ENCODE peak calls at places on chromosomes 16 and 17, in five cellular contexts. One of them, this sample, is unnamed.
A peak's percentile ranks its signal among the peaks of the same experiment; 100 is the strongest.

GRCh38 chr17:19650826-19651225 is 2.3 kb downstream of the ALDH3A2 start:
- DNase-seq in tibial artery: no peak
- DNase-seq in CD8-positive, alpha-beta memory T cell: no peak
- DNase-seq in right cardiac atrium: no peak
- DNase-seq in thoracic aorta: no peak
- DNase-seq in this sample: no peak

GRCh38 chr16:769201-769769 is 8.8 kb downstream of the MSLN start:
- DNase-seq in tibial artery: no peak
- DNase-seq in CD8-positive, alpha-beta memory T cell: no peak
- DNase-seq in right cardiac atrium: no peak
- DNase-seq in thoracic aorta: no peak
- DNase-seq in this sample: no peak

GRCh38 chr17:70184207-70184606 is 14.9 kb downstream of the KCNJ2 start:
- DNase-seq in tibial artery: no peak
- DNase-seq in CD8-positive, alpha-beta memory T cell: no peak
- DNase-seq in right cardiac atrium: no peak
- DNase-seq in thoracic aorta: no peak
- DNase-seq in this sample: no peak

GRCh38 chr17:67554634-67555033 is 163.1 kb upstream of the NOL11 start:
- DNase-seq in tibial artery: no peak
- DNase-seq in CD8-positive, alpha-beta memory T cell: no peak
- DNase-seq in right cardiac atrium: no peak
- DNase-seq in thoracic aorta: no peak
- DNase-seq in this sample: no peak

GRCh38 chr17:5200360-5200759 is 8.7 kb upstream of the ZNF594 start:
- DNase-seq in tibial artery: no peak
- DNase-seq in CD8-positive, alpha-beta memory T cell: no peak
- DNase-seq in right cardiac atrium: no peak
- DNase-seq in thoracic aorta: no peak
- DNase-seq in this sample: no peak

GRCh38 chr17:82802141-82802540 is 37.7 kb downstream of the ZNF750 start:
- DNase-seq in tibial artery: no peak
- DNase-seq in CD8-positive, alpha-beta memory T cell: no peak
- DNase-seq in right cardiac atrium: no peak
- DNase-seq in thoracic aorta: no peak
- DNase-seq in this sample: no peak

GRCh38 chr16:85249830-85250455 is 137.7 kb upstream of the CIBAR2 start:
- DNase-seq in tibial artery: no peak
- DNase-seq in CD8-positive, alpha-beta memory T cell: no peak
- DNase-seq in right cardiac atrium: no peak
- DNase-seq in thoracic aorta: no peak
- DNase-seq in this sample: no peak

GRCh38 chr17:549197-550040 is 165.2 kb downstream of the VPS53 start:
- DNase-seq in tibial artery: no peak
- DNase-seq in CD8-positive, alpha-beta memory T cell: no peak
- DNase-seq in right cardiac atrium: no peak
- DNase-seq in thoracic aorta: no peak
- DNase-seq in this sample: no peak

DNA sequence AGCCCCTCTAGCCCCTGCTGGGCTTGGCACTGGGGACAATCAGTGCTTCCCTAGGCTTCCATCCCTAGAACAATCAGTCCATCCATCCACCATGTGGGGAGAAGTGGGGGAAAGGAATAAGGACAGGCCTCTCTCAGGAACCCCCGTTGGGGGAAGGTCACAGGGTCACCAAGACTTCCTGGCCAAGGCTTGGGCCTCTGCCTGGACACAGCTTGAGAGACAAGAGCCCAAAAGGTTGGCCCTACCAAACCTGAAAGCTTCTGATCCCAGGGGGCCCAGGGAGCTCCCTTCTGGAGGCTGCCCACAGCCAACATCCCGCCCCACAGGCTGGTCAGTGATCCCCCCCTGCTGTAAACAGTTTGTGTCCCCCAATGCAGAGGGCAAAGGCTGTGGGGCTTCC is 16.2 kb upstream of the MTMR4 start:
- DNase-seq in tibial artery: no peak
- DNase-seq in CD8-positive, alpha-beta memory T cell: no peak
- DNase-seq in right cardiac atrium: no peak
- DNase-seq in thoracic aorta: no peak
- DNase-seq in this sample: no peak
- H3K4me3 ChIP-seq in tibial artery: peak overlapping the region; percentile 67
- H3K4me3 ChIP-seq in CD8-positive, alpha-beta memory T cell: no peak overlapping the region
- H3K4me3 ChIP-seq in right cardiac atrium: no peak overlapping the region
- H3K4me3 ChIP-seq in thoracic aorta: peak overlapping the region; percentile 80
- H3K4me3 ChIP-seq in this sample: no peak overlapping the region

DNA sequence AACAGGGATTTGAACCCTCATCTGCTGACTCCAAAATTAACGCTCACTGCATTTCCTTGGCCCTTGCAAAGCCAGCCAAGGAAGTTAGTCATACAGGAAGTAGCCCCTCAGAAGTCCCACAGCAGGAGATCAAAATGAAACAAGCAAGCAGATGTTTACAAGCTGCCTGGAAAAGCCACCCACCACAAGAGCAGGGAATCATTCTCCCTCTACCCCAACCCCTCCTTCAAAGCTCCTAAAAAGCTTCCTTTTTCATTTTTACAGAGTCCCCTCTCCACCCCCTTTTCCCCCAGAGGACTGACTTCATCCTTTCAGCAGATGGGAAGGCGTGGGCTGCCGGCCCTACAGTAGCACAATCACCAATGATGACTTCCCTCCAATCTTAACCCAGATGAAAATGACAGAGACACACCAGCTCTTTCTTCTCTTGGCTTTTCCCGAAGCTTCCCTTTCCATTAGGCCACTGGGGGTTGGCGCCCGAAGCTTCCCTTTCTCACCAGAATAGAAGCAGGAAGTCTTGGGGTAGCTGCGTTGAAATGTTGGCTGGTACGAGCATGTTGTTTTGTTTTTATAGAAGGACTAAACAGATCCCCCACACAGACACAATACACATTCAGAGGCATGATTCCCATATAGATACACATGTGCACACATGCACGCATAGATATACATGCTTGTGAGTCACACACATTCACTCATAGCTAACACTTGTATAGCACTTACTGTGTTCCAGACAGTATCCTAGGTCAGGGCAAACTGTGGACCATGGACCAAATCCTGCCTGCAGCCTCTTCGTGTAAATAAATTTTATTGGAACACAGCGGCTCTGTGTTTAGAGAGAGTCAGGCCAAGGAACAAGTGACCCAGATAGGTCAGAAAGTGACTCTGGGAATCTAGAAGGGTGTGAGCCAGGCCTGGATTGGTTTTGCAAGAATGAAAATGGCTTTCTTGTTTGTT is 17.4 kb downstream of the ITPRIPL2 start:
- DNase-seq in tibial artery: peak; percentile 56
- DNase-seq in CD8-positive, alpha-beta memory T cell: no peak
- DNase-seq in right cardiac atrium: peak; percentile 38
- DNase-seq in thoracic aorta: no peak
- DNase-seq in this sample: peak; percentile 52
- H3K4me3 ChIP-seq in tibial artery: no peak overlapping the region
- H3K4me3 ChIP-seq in CD8-positive, alpha-beta memory T cell: no peak overlapping the region
- H3K4me3 ChIP-seq in right cardiac atrium: no peak overlapping the region
- H3K4me3 ChIP-seq in thoracic aorta: peak overlapping the region; percentile 42
- H3K4me3 ChIP-seq in this sample: no peak overlapping the region

DNA sequence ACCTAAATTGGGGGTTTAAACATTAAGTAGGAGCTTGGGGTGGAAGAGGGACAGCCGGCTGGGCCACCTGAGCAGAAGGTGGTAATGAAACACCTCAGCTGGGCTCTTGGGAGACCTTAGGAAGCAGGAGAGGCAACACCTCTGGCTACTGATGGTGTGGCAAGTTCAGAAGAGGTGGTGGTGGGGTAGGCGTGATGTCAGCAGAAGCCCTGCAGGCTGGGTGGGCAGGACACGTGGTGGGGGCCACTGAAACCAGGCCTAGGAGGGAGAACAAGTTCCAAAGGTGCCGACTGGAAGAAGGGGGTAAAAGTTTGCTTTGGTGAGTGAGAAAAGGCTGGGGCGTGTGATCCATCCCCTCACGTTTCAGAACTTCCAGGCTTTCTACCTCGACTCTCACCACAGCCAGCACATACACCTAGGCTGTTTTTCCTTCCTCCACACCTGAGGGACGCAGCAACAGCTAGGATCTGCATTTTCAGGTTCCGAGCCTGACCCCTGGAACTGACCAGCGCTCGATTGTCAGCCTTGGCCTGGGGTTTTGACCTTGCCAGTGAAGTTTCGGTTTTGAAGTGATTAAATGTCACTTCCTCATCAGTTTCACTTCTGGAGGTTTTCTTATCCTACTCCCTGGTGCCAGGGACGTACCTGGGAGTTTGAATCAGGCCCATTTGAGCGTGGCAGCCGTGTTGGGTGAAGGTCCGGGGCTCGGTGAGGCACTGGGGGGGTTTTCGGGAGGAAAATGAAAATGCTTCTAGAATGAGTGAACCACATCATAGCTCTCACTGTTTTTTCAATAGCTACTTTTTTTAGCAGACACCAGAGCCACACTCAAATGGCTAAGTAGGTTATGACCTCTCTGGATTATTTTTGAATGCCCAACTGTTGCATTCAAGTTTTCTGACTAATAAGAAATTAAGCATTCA is 10.0 kb downstream of the SNN start:
- DNase-seq in tibial artery: no peak
- DNase-seq in CD8-positive, alpha-beta memory T cell: peak; percentile 17
- DNase-seq in right cardiac atrium: no peak
- DNase-seq in thoracic aorta: no peak
- DNase-seq in this sample: no peak
- H3K4me3 ChIP-seq in tibial artery: no peak overlapping the region
- H3K4me3 ChIP-seq in CD8-positive, alpha-beta memory T cell: no peak overlapping the region
- H3K4me3 ChIP-seq in right cardiac atrium: no peak overlapping the region
- H3K4me3 ChIP-seq in thoracic aorta: no peak overlapping the region
- H3K4me3 ChIP-seq in this sample: no peak overlapping the region

DNA sequence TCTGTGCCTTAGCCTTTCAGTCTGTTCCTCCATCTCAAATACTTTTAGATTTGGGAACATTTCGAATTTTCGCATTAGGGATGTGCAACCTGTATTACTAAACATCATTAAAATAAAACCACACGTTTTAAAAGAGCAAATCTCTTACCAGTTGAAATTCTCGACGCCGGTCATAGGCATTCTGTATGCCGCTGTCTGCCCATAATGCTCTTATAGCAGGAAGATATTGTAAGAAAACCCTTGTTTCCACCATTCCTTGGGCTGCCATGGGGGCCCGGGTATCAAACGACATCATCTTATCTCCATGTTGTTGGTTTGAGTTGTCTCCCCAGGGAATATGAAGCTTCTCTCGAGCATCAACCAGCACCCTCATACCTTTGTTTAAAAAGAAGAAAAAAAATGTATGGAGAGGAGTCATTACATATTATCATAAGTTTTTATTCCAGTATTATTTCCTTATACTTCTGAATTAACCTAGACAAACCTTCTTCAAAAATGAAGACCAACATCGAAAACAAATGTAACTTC is 3.1 kb downstream of the GNA13 start:
- DNase-seq in tibial artery: no peak
- DNase-seq in CD8-positive, alpha-beta memory T cell: no peak
- DNase-seq in right cardiac atrium: no peak
- DNase-seq in thoracic aorta: no peak
- DNase-seq in this sample: no peak
- H3K4me3 ChIP-seq in tibial artery: no peak overlapping the region
- H3K4me3 ChIP-seq in CD8-positive, alpha-beta memory T cell: no peak overlapping the region
- H3K4me3 ChIP-seq in right cardiac atrium: no peak overlapping the region
- H3K4me3 ChIP-seq in thoracic aorta: no peak overlapping the region
- H3K4me3 ChIP-seq in this sample: no peak overlapping the region

GRCh38 chr16:26457896-26458295 is 608.8 kb upstream of the C16orf82 start:
- DNase-seq in tibial artery: no peak
- DNase-seq in CD8-positive, alpha-beta memory T cell: no peak
- DNase-seq in right cardiac atrium: no peak
- DNase-seq in thoracic aorta: no peak
- DNase-seq in this sample: no peak
- H3K4me3 ChIP-seq in tibial artery: no peak overlapping the region
- H3K4me3 ChIP-seq in CD8-positive, alpha-beta memory T cell: no peak overlapping the region
- H3K4me3 ChIP-seq in right cardiac atrium: no peak overlapping the region
- H3K4me3 ChIP-seq in thoracic aorta: no peak overlapping the region
- H3K4me3 ChIP-seq in this sample: no peak overlapping the region

This sample was measured in Jurkat, Clone E6-1.